ENCODE peak calls at places on chromosomes 13 and 19, in five cellular contexts. S is thoracic aorta, Z is pancreas, T is ovary, D is mesendoderm. U is an unnamed sample.

GRCh38 chr19:5037936-5038335 is 69.0 kb downstream of the KDM4B start:
- DNase-seq in S (no peak), Z (no peak), T (no peak), D (no peak), U (no peak)

GRCh38 chr13:26228080-26228479 is 6.0 kb upstream of the RNF6 start:
- DNase-seq in S (no peak), Z (no peak), T (no peak), D (no peak), U (no peak)

GRCh38 chr19:28424662-28425430 is 788.1 kb downstream of the UQCRFS1 start:
- DNase-seq in S (no peak), Z (no peak), T (no peak), D (peak; percentile 59), U (no peak)

GRCh38 chr13:49436890-49437289 is 7.0 kb downstream of the CAB39L start:
- DNase-seq in S (no peak), Z (no peak), T (peak; percentile 71), D (no peak), U (peak; percentile 20)

GRCh38 chr13:27860743-27861142 is 59.1 kb upstream of the PDX1 start:
- DNase-seq in S (no peak), Z (no peak), T (no peak), D (peak; percentile 25), U (no peak)

GRCh38 chr13:110014719-110015118 is 228.3 kb upstream of the IRS2 start:
- DNase-seq in S (no peak), Z (no peak), T (no peak), D (no peak), U (no peak)

GRCh38 chr13:41222259-41222852 is 28.0 kb upstream of the KBTBD7 start:
- DNase-seq in S (no peak), Z (no peak), T (peak; percentile 30), D (peak; percentile 75), U (no peak)

GRCh38 chr13:108176685-108177274 is 38.6 kb downstream of the LIG4 start:
- DNase-seq in S (no peak), Z (peak; percentile 65), T (no peak), D (peak; percentile 57), U (no peak)

GRCh38 chr19:38701455-38702063 is 42.7 kb downstream of the CAPN12 start:
- DNase-seq in S (no peak), Z (no peak), T (peak; percentile 57), D (no peak), U (no peak)
- H3K4me1 ChIP-seq in S (peaks cover 49% of the 10 kb centered on the region), Z (peaks cover under 1% of the 10 kb centered on the region), T (peaks cover 25% of the 10 kb centered on the region), D (peaks cover 3% of the 10 kb centered on the region), U (peaks cover 89% of the 10 kb centered on the region)

GRCh38 chr19:49145485-49146407 is 9.4 kb downstream of the HRC start:
- DNase-seq in S (no peak), Z (peak; percentile 96), T (peak; percentile 70), D (peak; percentile 98), U (peak; percentile 83)

GRCh38 chr19:49147923-49148682 is 7.1 kb downstream of the HRC start:
- DNase-seq in S (no peak), Z (no peak), T (no peak), D (no peak), U (peak; percentile 47)

GRCh38 chr19:49140951-49141350 is 14.2 kb downstream of the HRC start:
- DNase-seq in S (no peak), Z (no peak), T (no peak), D (no peak), U (no peak)

GRCh38 chr19:49141352-49141751 is 13.8 kb downstream of the HRC start:
- DNase-seq in S (no peak), Z (no peak), T (no peak), D (no peak), U (no peak)

GRCh38 chr19:49142866-49143335 is 12.3 kb downstream of the HRC start:
- DNase-seq in S (peak; percentile 72), Z (peak; percentile 88), T (peak; percentile 64), D (peak; percentile 97), U (peak; percentile 93)
- H3K27ac ChIP-seq in S (no peak overlapping the region), Z (no peak overlapping the region), T (no peak overlapping the region), D (no peak overlapping the region), U (peak overlapping the region; percentile 54)

DNA sequence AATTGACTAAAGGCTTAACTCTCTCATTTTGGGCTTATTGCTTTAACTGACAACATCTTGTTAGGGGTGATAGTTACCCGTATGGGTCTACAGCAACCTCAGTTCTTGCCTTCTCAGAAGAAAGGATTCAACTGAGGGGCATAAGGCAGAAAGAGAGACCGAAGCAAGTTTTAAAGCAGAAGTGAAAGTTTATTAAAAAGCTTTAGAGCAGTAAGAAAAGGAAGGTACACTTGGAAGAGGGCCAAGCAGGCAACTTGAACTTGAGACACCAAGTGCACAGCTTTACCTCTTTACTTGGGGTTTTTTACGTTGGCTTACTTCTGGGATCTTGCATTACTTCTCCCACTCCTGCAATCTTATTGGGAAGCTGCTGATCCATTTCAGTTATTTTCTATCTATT is 246.9 kb upstream of the PRR20A start:
- DNase-seq in S (no peak), Z (no peak), T (no peak), D (no peak), U (no peak)
- H3K4me3 ChIP-seq in S (no peak overlapping the region), Z (no peak overlapping the region), T (no peak overlapping the region), D (no peak overlapping the region), U (no peak overlapping the region)

DNA sequence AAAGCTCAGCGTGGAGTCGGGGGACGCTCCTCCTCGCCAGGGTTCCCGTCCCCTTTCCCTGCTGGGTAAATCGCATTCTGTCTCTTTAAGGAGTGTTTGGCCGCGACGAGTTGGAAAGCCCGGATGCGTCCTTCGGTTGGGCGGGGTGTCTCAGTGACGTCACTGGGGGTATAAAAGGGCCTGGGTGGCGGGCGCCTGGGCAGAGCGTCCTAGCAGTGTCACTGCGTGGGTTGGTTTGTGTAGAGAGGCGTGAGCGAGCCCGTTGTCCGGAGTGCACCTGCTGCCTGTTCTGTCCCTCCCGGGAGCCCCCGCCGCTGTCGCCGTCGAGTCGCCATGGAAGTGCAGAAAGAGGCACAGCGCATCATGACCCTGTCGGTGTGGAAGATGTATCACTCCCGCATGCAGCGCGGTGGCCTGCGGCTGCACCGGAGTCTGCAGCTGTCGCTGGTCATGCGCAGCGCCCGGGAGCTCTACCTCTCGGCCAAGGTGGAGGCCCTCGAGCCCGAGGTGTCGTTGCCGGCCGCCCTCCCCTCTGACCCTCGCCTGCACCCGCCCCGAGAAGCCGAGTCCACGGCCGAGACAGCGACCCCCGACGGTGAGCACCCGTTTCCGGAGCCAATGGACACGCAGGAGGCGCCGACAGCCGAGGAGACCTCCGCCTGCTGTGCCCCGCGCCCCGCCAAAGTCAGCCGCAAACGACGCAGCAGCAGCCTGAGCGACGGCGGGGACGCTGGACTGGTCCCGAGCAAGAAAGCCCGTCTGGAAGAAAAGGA is 2.8 kb downstream of the IER2 start:
- DNase-seq in S (peak; percentile 87), Z (peak; percentile 99), T (peak; percentile 98), D (peak; percentile 98), U (peak; percentile 98)
- H3K4me1 ChIP-seq in S (peaks cover 13% of the 10 kb centered on the region), Z (peaks cover 28% of the 10 kb centered on the region), T (peaks cover 9% of the 10 kb centered on the region), D (no peaks in the 10 kb centered on the region), U (peaks cover 39% of the 10 kb centered on the region)

GRCh38 chr13:97205971-97206370 is 16.2 kb upstream of the MBNL2 start:
- DNase-seq in S (no peak), Z (no peak), T (no peak), D (no peak), U (no peak)
- H3K27ac ChIP-seq in S (no peak overlapping the region), Z (no peak overlapping the region), T (no peak overlapping the region), D (no peak overlapping the region), U (no peak overlapping the region)

GRCh38 chr13:51943721-51944120 is 67.5 kb downstream of the ATP7B start:
- DNase-seq in S (no peak), Z (no peak), T (no peak), D (no peak), U (no peak)
- H3K4me3 ChIP-seq in S (no peak overlapping the region), Z (no peak overlapping the region), T (no peak overlapping the region), D (no peak overlapping the region), U (no peak overlapping the region)

GRCh38 chr13:30443957-30444404 is 21.7 kb downstream of the UBE2L5 start:
- DNase-seq in S (no peak), Z (no peak), T (no peak), D (no peak), U (no peak)
- H3K4me1 ChIP-seq in S (peaks cover 3% of the 10 kb centered on the region), Z (no peaks in the 10 kb centered on the region), T (no peaks in the 10 kb centered on the region), D (peaks cover 4% of the 10 kb centered on the region), U (peaks cover 16% of the 10 kb centered on the region)

U was measured in heart left ventricle.